ENCODE peak calls at places on chromosomes 3 and 15, in five cellular contexts. One of them, this sample, is unnamed.

GRCh38 chr3:35965908-35966307 is 326.6 kb downstream of the ARPP21 start:
- DNase-seq in lower lobe of right lung: no peak
- DNase-seq in left ventricle myocardium inferior: no peak
- DNase-seq in spleen: no peak
- DNase-seq in AG04450: peak; percentile 1
- DNase-seq in this sample: no peak

GRCh38 chr15:60651155-60651554 is 172.2 kb upstream of the ICE2 start:
- DNase-seq in left ventricle myocardium inferior: no peak
- DNase-seq in AG04450: no peak
- DNase-seq in lower lobe of right lung: no peak
- DNase-seq in spleen: no peak
- DNase-seq in this sample: no peak

GRCh38 chr3:52313188-52313773 is 2.8 kb upstream of the DNAH1 start:
- DNase-seq in lower lobe of right lung: no peak
- DNase-seq in left ventricle myocardium inferior: no peak
- DNase-seq in spleen: no peak
- DNase-seq in AG04450: no peak
- DNase-seq in this sample: no peak

GRCh38 chr3:33440328-33440577 is at the start of gene UBP1:
- DNase-seq in AG04450: no peak
- DNase-seq in lower lobe of right lung: peak; percentile 100
- DNase-seq in left ventricle myocardium inferior: peak; percentile 100
- DNase-seq in spleen: peak; percentile 100
- DNase-seq in this sample: no peak

GRCh38 chr15:67148196-67148701 is 82.8 kb downstream of the SMAD3 start:
- DNase-seq in left ventricle myocardium inferior: no peak
- DNase-seq in lower lobe of right lung: no peak
- DNase-seq in AG04450: no peak
- DNase-seq in spleen: no peak
- DNase-seq in this sample: no peak

GRCh38 chr15:75024102-75024636 is 779 bp downstream of the PPCDC start:
- DNase-seq in AG04450: no peak
- DNase-seq in lower lobe of right lung: no peak
- DNase-seq in left ventricle myocardium inferior: no peak
- DNase-seq in spleen: no peak
- DNase-seq in this sample: no peak

GRCh38 chr3:56837196-56837955 is 35.6 kb upstream of the ARHGEF3 start:
- DNase-seq in AG04450: no peak
- DNase-seq in left ventricle myocardium inferior: no peak
- DNase-seq in lower lobe of right lung: no peak
- DNase-seq in spleen: no peak
- DNase-seq in this sample: no peak

GRCh38 chr3:4426261-4426781 is 40.7 kb downstream of the SUMF1 start:
- DNase-seq in AG04450: no peak
- DNase-seq in lower lobe of right lung: no peak
- DNase-seq in left ventricle myocardium inferior: no peak
- DNase-seq in spleen: no peak
- DNase-seq in this sample: no peak

GRCh38 chr3:16362781-16363180 is 97.8 kb downstream of the OXNAD1 start:
- DNase-seq in AG04450: no peak
- DNase-seq in spleen: no peak
- DNase-seq in left ventricle myocardium inferior: no peak
- DNase-seq in lower lobe of right lung: no peak
- DNase-seq in this sample: no peak

GRCh38 chr15:49490963-49491362 is 67.9 kb downstream of the FGF7 start:
- DNase-seq in left ventricle myocardium inferior: no peak
- DNase-seq in AG04450: no peak
- DNase-seq in spleen: no peak
- DNase-seq in lower lobe of right lung: no peak
- DNase-seq in this sample: no peak

GRCh38 chr3:85681906-85682305 is 723.1 kb downstream of the CADM2 start:
- DNase-seq in AG04450: no peak
- DNase-seq in left ventricle myocardium inferior: no peak
- DNase-seq in spleen: no peak
- DNase-seq in lower lobe of right lung: no peak
- DNase-seq in this sample: no peak

GRCh38 chr3:49244589-49245205 is 32.3 kb downstream of the C3orf62 start:
- DNase-seq in lower lobe of right lung: no peak
- DNase-seq in spleen: no peak
- DNase-seq in AG04450: no peak
- DNase-seq in left ventricle myocardium inferior: no peak
- DNase-seq in this sample: no peak

GRCh38 chr3:18058666-18059065 is 316.2 kb upstream of the TBC1D5 start:
- DNase-seq in AG04450: no peak
- DNase-seq in left ventricle myocardium inferior: no peak
- DNase-seq in spleen: no peak
- DNase-seq in lower lobe of right lung: no peak
- DNase-seq in this sample: no peak

GRCh38 chr15:52013151-52013791 is 5.7 kb upstream of the MAPK6 start:
- DNase-seq in lower lobe of right lung: no peak
- DNase-seq in spleen: no peak
- DNase-seq in AG04450: no peak
- DNase-seq in left ventricle myocardium inferior: no peak
- DNase-seq in this sample: no peak

GRCh38 chr3:162769559-162769958 is 1273.0 kb downstream of the OTOL1 start:
- DNase-seq in lower lobe of right lung: no peak
- DNase-seq in spleen: no peak
- DNase-seq in left ventricle myocardium inferior: no peak
- DNase-seq in AG04450: no peak
- DNase-seq in this sample: no peak

GRCh38 chr3:162765524-162765923 is 1268.9 kb downstream of the OTOL1 start:
- DNase-seq in left ventricle myocardium inferior: no peak
- DNase-seq in lower lobe of right lung: no peak
- DNase-seq in AG04450: no peak
- DNase-seq in spleen: no peak
- DNase-seq in this sample: no peak

GRCh38 chr3:162770556-162770955 is 1273.9 kb downstream of the OTOL1 start:
- DNase-seq in left ventricle myocardium inferior: no peak
- DNase-seq in AG04450: no peak
- DNase-seq in lower lobe of right lung: no peak
- DNase-seq in spleen: no peak
- DNase-seq in this sample: no peak

GRCh38 chr3:162760789-162761188 is 1264.2 kb downstream of the OTOL1 start:
- DNase-seq in spleen: no peak
- DNase-seq in left ventricle myocardium inferior: no peak
- DNase-seq in lower lobe of right lung: no peak
- DNase-seq in AG04450: no peak
- DNase-seq in this sample: no peak

DNA sequence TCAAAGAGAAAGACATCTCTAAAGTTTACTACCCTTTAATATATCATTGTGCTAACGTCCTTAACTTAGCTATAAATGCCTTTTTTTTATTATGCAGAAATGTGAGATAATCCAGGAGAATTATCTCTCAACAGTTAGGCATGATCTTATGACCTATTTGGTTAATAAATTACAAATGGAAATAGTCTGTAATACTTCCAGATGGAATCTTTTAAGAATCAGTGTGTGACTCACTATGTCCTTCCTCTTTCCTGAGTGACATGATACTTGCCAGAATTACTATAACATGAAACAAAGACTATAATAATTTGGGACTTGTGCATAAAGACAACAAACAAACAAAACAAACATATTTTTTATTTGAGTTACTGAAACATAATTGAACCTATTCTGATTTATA is 1268.1 kb downstream of the OTOL1 start:
- DNase-seq in AG04450: no peak
- DNase-seq in lower lobe of right lung: no peak
- DNase-seq in spleen: no peak
- DNase-seq in left ventricle myocardium inferior: no peak
- DNase-seq in this sample: no peak
- TF ChIP-seq CTCF in AG04450: no peak
- TF ChIP-seq CTCF in lower lobe of right lung: no peak
- TF ChIP-seq CTCF in spleen: no peak
- TF ChIP-seq CTCF in left ventricle myocardium inferior: no peak
- TF ChIP-seq CTCF in this sample: no peak

GRCh38 chr3:129952956-129953355 is 21.6 kb upstream of the TRH start:
- DNase-seq in left ventricle myocardium inferior: no peak
- DNase-seq in lower lobe of right lung: no peak
- DNase-seq in spleen: no peak
- DNase-seq in AG04450: no peak
- DNase-seq in this sample: no peak
- H3K27ac ChIP-seq in left ventricle myocardium inferior: no peak overlapping the region
- H3K27ac ChIP-seq in lower lobe of right lung: no peak overlapping the region
- H3K27ac ChIP-seq in spleen: no peak overlapping the region
- H3K27ac ChIP-seq in AG04450: no peak overlapping the region
- H3K27ac ChIP-seq in this sample: no peak overlapping the region

DNA sequence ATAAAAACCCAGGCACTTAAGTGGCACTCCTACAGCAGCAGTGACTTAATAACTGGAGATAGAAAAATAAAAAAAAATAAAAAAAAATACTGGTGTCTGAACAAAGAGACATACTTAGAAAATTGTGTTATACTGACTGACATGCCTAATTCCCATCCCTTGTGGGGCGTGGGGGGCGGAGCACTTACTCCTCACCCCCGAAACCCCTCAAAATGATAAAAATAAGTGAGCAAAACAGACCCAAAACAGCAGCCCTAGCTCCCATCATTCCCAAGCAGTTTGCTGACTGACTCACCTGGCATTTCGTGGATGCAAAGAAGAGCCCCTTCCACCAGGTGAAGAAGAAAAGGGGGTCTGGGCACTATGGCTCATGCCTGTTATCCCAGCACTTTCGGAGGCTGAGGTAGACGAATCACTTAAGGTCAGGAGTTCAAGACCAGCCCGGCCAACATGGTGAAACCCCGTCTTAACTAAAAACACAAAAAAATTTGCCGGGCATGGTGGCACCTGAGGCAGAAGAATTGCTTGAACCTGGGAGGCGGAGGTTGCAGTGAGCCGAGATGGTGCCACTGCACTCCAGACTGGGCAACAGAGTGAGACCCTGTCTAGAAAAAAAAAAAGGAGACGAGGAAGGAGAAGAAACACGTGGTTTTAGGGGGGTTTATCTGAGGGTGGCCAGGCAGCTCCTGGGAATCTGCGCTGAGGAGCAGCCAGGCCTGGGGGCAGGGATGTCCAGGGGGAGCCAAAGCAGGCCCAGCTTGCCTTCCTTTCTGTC is 50.8 kb upstream of the BLM start:
- DNase-seq in spleen: no peak
- DNase-seq in AG04450: no peak
- DNase-seq in left ventricle myocardium inferior: no peak
- DNase-seq in lower lobe of right lung: no peak
- DNase-seq in this sample: no peak
- H3K4me3 ChIP-seq in spleen: peak overlapping the region; percentile 58
- H3K4me3 ChIP-seq in AG04450: no peak overlapping the region
- H3K4me3 ChIP-seq in left ventricle myocardium inferior: peak overlapping the region; percentile 86
- H3K4me3 ChIP-seq in lower lobe of right lung: peak overlapping the region; percentile 76
- H3K4me3 ChIP-seq in this sample: peak overlapping the region; percentile 78

GRCh38 chr3:177968891-177969290 is 567.3 kb upstream of the KCNMB2 start:
- DNase-seq in spleen: no peak
- DNase-seq in AG04450: no peak
- DNase-seq in left ventricle myocardium inferior: no peak
- DNase-seq in lower lobe of right lung: no peak
- DNase-seq in this sample: no peak
- TF ChIP-seq CTCF in spleen: no peak
- TF ChIP-seq CTCF in AG04450: no peak
- TF ChIP-seq CTCF in left ventricle myocardium inferior: no peak
- TF ChIP-seq CTCF in lower lobe of right lung: no peak
- TF ChIP-seq CTCF in this sample: no peak

This sample was measured in dorsolateral prefrontal cortex.